ENCODE peak calls at places on chromosomes 2 and 18, in ten cellular contexts. One of them, this sample, is unnamed.

GRCh38 chr2:218476676-218477075 is 57.8 kb downstream of the VIL1 start:
- DNase-seq in CD4-positive, alpha-beta T cell: no peak
- DNase-seq in AG10803: peak; percentile 56
- DNase-seq in K562: no peak
- DNase-seq in nephron progenitor cell: no peak
- DNase-seq in tibial artery: no peak
- DNase-seq in epithelial cell of proximal tubule: no peak
- DNase-seq in GM12865: no peak
- DNase-seq in bronchial epithelial cell: no peak
- DNase-seq in left lung: no peak
- DNase-seq in this sample: no peak

GRCh38 chr2:96806468-96807126 is 9.5 kb upstream of the CNNM3 start:
- DNase-seq in CD4-positive, alpha-beta T cell: peak; percentile 37
- DNase-seq in AG10803: no peak
- DNase-seq in K562: no peak
- DNase-seq in nephron progenitor cell: no peak
- DNase-seq in tibial artery: no peak
- DNase-seq in epithelial cell of proximal tubule: peak; percentile 87
- DNase-seq in GM12865: peak; percentile 26
- DNase-seq in bronchial epithelial cell: no peak
- DNase-seq in left lung: peak; percentile 63
- DNase-seq in this sample: peak; percentile 79

GRCh38 chr2:19667085-19667484 is 234.7 kb downstream of the TTC32 start:
- DNase-seq in CD4-positive, alpha-beta T cell: no peak
- DNase-seq in AG10803: peak; percentile 54
- DNase-seq in K562: no peak
- DNase-seq in nephron progenitor cell: no peak
- DNase-seq in tibial artery: no peak
- DNase-seq in epithelial cell of proximal tubule: no peak
- DNase-seq in GM12865: no peak
- DNase-seq in bronchial epithelial cell: peak; percentile 52
- DNase-seq in left lung: no peak
- DNase-seq in this sample: no peak

GRCh38 chr2:102771114-102771513 is 9.3 kb downstream of the TMEM182 start:
- DNase-seq in CD4-positive, alpha-beta T cell: no peak
- DNase-seq in AG10803: no peak
- DNase-seq in K562: no peak
- DNase-seq in nephron progenitor cell: no peak
- DNase-seq in tibial artery: no peak
- DNase-seq in epithelial cell of proximal tubule: no peak
- DNase-seq in GM12865: no peak
- DNase-seq in bronchial epithelial cell: no peak
- DNase-seq in left lung: no peak
- DNase-seq in this sample: no peak

GRCh38 chr2:223642496-223642895 is 40.3 kb upstream of the SCG2 start:
- DNase-seq in CD4-positive, alpha-beta T cell: no peak
- DNase-seq in AG10803: peak; percentile 9
- DNase-seq in K562: no peak
- DNase-seq in nephron progenitor cell: no peak
- DNase-seq in tibial artery: no peak
- DNase-seq in epithelial cell of proximal tubule: no peak
- DNase-seq in GM12865: no peak
- DNase-seq in bronchial epithelial cell: peak; percentile 15
- DNase-seq in left lung: no peak
- DNase-seq in this sample: no peak

GRCh38 chr2:172844021-172844420 is 108.4 kb downstream of the RAPGEF4 start:
- DNase-seq in CD4-positive, alpha-beta T cell: no peak
- DNase-seq in AG10803: no peak
- DNase-seq in K562: no peak
- DNase-seq in nephron progenitor cell: no peak
- DNase-seq in tibial artery: no peak
- DNase-seq in epithelial cell of proximal tubule: no peak
- DNase-seq in GM12865: no peak
- DNase-seq in bronchial epithelial cell: no peak
- DNase-seq in left lung: no peak
- DNase-seq in this sample: no peak

GRCh38 chr2:118576109-118576855 is 271.2 kb downstream of the EN1 start:
- DNase-seq in CD4-positive, alpha-beta T cell: no peak
- DNase-seq in AG10803: peak; percentile 79
- DNase-seq in K562: no peak
- DNase-seq in nephron progenitor cell: no peak
- DNase-seq in tibial artery: no peak
- DNase-seq in epithelial cell of proximal tubule: no peak
- DNase-seq in GM12865: no peak
- DNase-seq in bronchial epithelial cell: no peak
- DNase-seq in left lung: no peak
- DNase-seq in this sample: no peak

GRCh38 chr2:113225505-113226259 is 51.9 kb downstream of the PSD4 start:
- DNase-seq in CD4-positive, alpha-beta T cell: no peak
- DNase-seq in AG10803: no peak
- DNase-seq in K562: no peak
- DNase-seq in nephron progenitor cell: peak; percentile 65
- DNase-seq in tibial artery: peak; percentile 65
- DNase-seq in epithelial cell of proximal tubule: peak; percentile 86
- DNase-seq in GM12865: no peak
- DNase-seq in bronchial epithelial cell: no peak
- DNase-seq in left lung: no peak
- DNase-seq in this sample: no peak

GRCh38 chr2:25286025-25286400 is 55.7 kb downstream of the DNMT3A start:
- DNase-seq in CD4-positive, alpha-beta T cell: peak; percentile 73
- DNase-seq in AG10803: no peak
- DNase-seq in K562: no peak
- DNase-seq in nephron progenitor cell: no peak
- DNase-seq in tibial artery: no peak
- DNase-seq in epithelial cell of proximal tubule: no peak
- DNase-seq in GM12865: peak; percentile 73
- DNase-seq in bronchial epithelial cell: no peak
- DNase-seq in left lung: no peak
- DNase-seq in this sample: peak; percentile 75

GRCh38 chr2:28406276-28407096 is 13.8 kb downstream of the FOSL2 start:
- DNase-seq in CD4-positive, alpha-beta T cell: peak; percentile 35
- DNase-seq in AG10803: peak; percentile 42
- DNase-seq in K562: no peak
- DNase-seq in nephron progenitor cell: no peak
- DNase-seq in tibial artery: peak; percentile 77
- DNase-seq in epithelial cell of proximal tubule: no peak
- DNase-seq in GM12865: no peak
- DNase-seq in bronchial epithelial cell: peak; percentile 79
- DNase-seq in left lung: peak; percentile 93
- DNase-seq in this sample: no peak

GRCh38 chr2:145623136-145623535 is 1103.2 kb upstream of the ZEB2 start:
- DNase-seq in CD4-positive, alpha-beta T cell: no peak
- DNase-seq in AG10803: peak; percentile 74
- DNase-seq in K562: no peak
- DNase-seq in nephron progenitor cell: no peak
- DNase-seq in tibial artery: no peak
- DNase-seq in epithelial cell of proximal tubule: no peak
- DNase-seq in GM12865: no peak
- DNase-seq in bronchial epithelial cell: peak; percentile 69
- DNase-seq in left lung: no peak
- DNase-seq in this sample: no peak

GRCh38 chr2:162282765-162283425 is 35.6 kb downstream of the IFIH1 start:
- DNase-seq in CD4-positive, alpha-beta T cell: no peak
- DNase-seq in AG10803: peak; percentile 74
- DNase-seq in K562: no peak
- DNase-seq in nephron progenitor cell: no peak
- DNase-seq in tibial artery: no peak
- DNase-seq in epithelial cell of proximal tubule: no peak
- DNase-seq in GM12865: no peak
- DNase-seq in bronchial epithelial cell: no peak
- DNase-seq in left lung: no peak
- DNase-seq in this sample: no peak

GRCh38 chr2:67999332-67999731 is 63.5 kb downstream of the C1D start:
- DNase-seq in CD4-positive, alpha-beta T cell: no peak
- DNase-seq in AG10803: no peak
- DNase-seq in K562: no peak
- DNase-seq in nephron progenitor cell: no peak
- DNase-seq in tibial artery: no peak
- DNase-seq in epithelial cell of proximal tubule: no peak
- DNase-seq in GM12865: no peak
- DNase-seq in bronchial epithelial cell: no peak
- DNase-seq in left lung: no peak
- DNase-seq in this sample: no peak

GRCh38 chr18:26813043-26813442 is 52.5 kb downstream of the AQP4 start:
- DNase-seq in CD4-positive, alpha-beta T cell: no peak
- DNase-seq in AG10803: no peak
- DNase-seq in K562: no peak
- DNase-seq in nephron progenitor cell: peak; percentile 36
- DNase-seq in tibial artery: no peak
- DNase-seq in epithelial cell of proximal tubule: peak; percentile 30
- DNase-seq in GM12865: peak; percentile 48
- DNase-seq in bronchial epithelial cell: peak; percentile 72
- DNase-seq in left lung: no peak
- DNase-seq in this sample: peak; percentile 22

GRCh38 chr2:104825124-104825865 is 28.6 kb upstream of the POU3F3 start:
- DNase-seq in CD4-positive, alpha-beta T cell: no peak
- DNase-seq in AG10803: no peak
- DNase-seq in K562: no peak
- DNase-seq in nephron progenitor cell: no peak
- DNase-seq in tibial artery: no peak
- DNase-seq in epithelial cell of proximal tubule: no peak
- DNase-seq in GM12865: no peak
- DNase-seq in bronchial epithelial cell: no peak
- DNase-seq in left lung: no peak
- DNase-seq in this sample: no peak

GRCh38 chr18:25710981-25711380 is 359.0 kb upstream of the ZNF521 start:
- DNase-seq in CD4-positive, alpha-beta T cell: no peak
- DNase-seq in AG10803: no peak
- DNase-seq in K562: no peak
- DNase-seq in nephron progenitor cell: no peak
- DNase-seq in tibial artery: no peak
- DNase-seq in epithelial cell of proximal tubule: no peak
- DNase-seq in GM12865: no peak
- DNase-seq in bronchial epithelial cell: no peak
- DNase-seq in left lung: no peak
- DNase-seq in this sample: no peak

GRCh38 chr2:185456517-185456916 is 282.1 kb upstream of the FSIP2 start:
- DNase-seq in CD4-positive, alpha-beta T cell: no peak
- DNase-seq in AG10803: peak; percentile 0
- DNase-seq in K562: no peak
- DNase-seq in nephron progenitor cell: no peak
- DNase-seq in tibial artery: no peak
- DNase-seq in epithelial cell of proximal tubule: no peak
- DNase-seq in GM12865: no peak
- DNase-seq in bronchial epithelial cell: peak; percentile 88
- DNase-seq in left lung: no peak
- DNase-seq in this sample: no peak

GRCh38 chr2:69704446-69704845 is 37.5 kb upstream of the ANXA4 start:
- DNase-seq in CD4-positive, alpha-beta T cell: no peak
- DNase-seq in AG10803: no peak
- DNase-seq in K562: no peak
- DNase-seq in nephron progenitor cell: no peak
- DNase-seq in tibial artery: no peak
- DNase-seq in epithelial cell of proximal tubule: no peak
- DNase-seq in GM12865: no peak
- DNase-seq in bronchial epithelial cell: peak; percentile 98
- DNase-seq in left lung: no peak
- DNase-seq in this sample: no peak

DNA sequence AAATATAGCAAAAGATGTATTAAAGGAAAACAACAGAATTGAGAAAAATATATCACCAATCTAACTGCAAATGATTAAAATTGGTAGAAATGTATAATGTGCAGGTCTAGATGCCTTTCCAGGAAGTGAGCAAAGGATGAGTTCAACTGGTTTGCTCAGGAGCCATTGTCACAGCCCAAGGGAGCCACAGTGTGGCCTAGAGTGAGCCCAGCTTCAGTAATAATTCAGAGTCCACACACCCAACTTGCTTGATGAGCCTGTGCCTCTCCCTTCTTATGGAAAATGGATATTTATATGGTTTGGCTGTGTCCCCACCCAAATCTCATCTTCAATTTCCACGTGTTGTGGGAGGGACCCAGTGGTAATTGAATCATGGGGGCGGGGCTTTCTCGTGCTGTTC is 92.2 kb upstream of the ASAP2 start:
- DNase-seq in CD4-positive, alpha-beta T cell: no peak
- DNase-seq in AG10803: no peak
- DNase-seq in K562: no peak
- DNase-seq in nephron progenitor cell: no peak
- DNase-seq in tibial artery: no peak
- DNase-seq in epithelial cell of proximal tubule: no peak
- DNase-seq in GM12865: peak; percentile 16
- DNase-seq in bronchial epithelial cell: peak; percentile 50
- DNase-seq in left lung: no peak
- DNase-seq in this sample: no peak
- TF ChIP-seq CTCF in CD4-positive, alpha-beta T cell: no peak
- TF ChIP-seq CTCF in AG10803: no peak
- TF ChIP-seq CTCF in K562: no peak
- TF ChIP-seq CTCF in nephron progenitor cell: no peak
- TF ChIP-seq CTCF in tibial artery: no peak
- TF ChIP-seq CTCF in epithelial cell of proximal tubule: peak; percentile 41
- TF ChIP-seq CTCF in GM12865: no peak
- TF ChIP-seq CTCF in bronchial epithelial cell: peak; percentile 40
- TF ChIP-seq CTCF in left lung: no peak
- TF ChIP-seq CTCF in this sample: no peak

GRCh38 chr2:77977486-77978063 is 455.4 kb upstream of the LRRTM4 start:
- DNase-seq in CD4-positive, alpha-beta T cell: no peak
- DNase-seq in AG10803: no peak
- DNase-seq in K562: peak; percentile 5
- DNase-seq in nephron progenitor cell: no peak
- DNase-seq in tibial artery: no peak
- DNase-seq in epithelial cell of proximal tubule: peak; percentile 6
- DNase-seq in GM12865: no peak
- DNase-seq in bronchial epithelial cell: no peak
- DNase-seq in left lung: no peak
- DNase-seq in this sample: no peak
- TF ChIP-seq CTCF in CD4-positive, alpha-beta T cell: no peak
- TF ChIP-seq CTCF in AG10803: no peak
- TF ChIP-seq CTCF in K562: no peak
- TF ChIP-seq CTCF in nephron progenitor cell: no peak
- TF ChIP-seq CTCF in tibial artery: no peak
- TF ChIP-seq CTCF in epithelial cell of proximal tubule: peak; percentile 67
- TF ChIP-seq CTCF in GM12865: no peak
- TF ChIP-seq CTCF in bronchial epithelial cell: no peak
- TF ChIP-seq CTCF in left lung: no peak
- TF ChIP-seq CTCF in this sample: no peak

GRCh38 chr18:32550958-32551357 is 80.3 kb upstream of the GAREM1 start:
- DNase-seq in CD4-positive, alpha-beta T cell: no peak
- DNase-seq in AG10803: no peak
- DNase-seq in K562: no peak
- DNase-seq in nephron progenitor cell: peak; percentile 16
- DNase-seq in tibial artery: no peak
- DNase-seq in epithelial cell of proximal tubule: no peak
- DNase-seq in GM12865: no peak
- DNase-seq in bronchial epithelial cell: peak; percentile 21
- DNase-seq in left lung: no peak
- DNase-seq in this sample: no peak
- TF ChIP-seq CTCF in CD4-positive, alpha-beta T cell: no peak
- TF ChIP-seq CTCF in AG10803: no peak
- TF ChIP-seq CTCF in K562: no peak
- TF ChIP-seq CTCF in nephron progenitor cell: peak; percentile 9
- TF ChIP-seq CTCF in tibial artery: no peak
- TF ChIP-seq CTCF in epithelial cell of proximal tubule: peak; percentile 37
- TF ChIP-seq CTCF in GM12865: no peak
- TF ChIP-seq CTCF in bronchial epithelial cell: peak; percentile 24
- TF ChIP-seq CTCF in left lung: no peak
- TF ChIP-seq CTCF in this sample: no peak

DNA sequence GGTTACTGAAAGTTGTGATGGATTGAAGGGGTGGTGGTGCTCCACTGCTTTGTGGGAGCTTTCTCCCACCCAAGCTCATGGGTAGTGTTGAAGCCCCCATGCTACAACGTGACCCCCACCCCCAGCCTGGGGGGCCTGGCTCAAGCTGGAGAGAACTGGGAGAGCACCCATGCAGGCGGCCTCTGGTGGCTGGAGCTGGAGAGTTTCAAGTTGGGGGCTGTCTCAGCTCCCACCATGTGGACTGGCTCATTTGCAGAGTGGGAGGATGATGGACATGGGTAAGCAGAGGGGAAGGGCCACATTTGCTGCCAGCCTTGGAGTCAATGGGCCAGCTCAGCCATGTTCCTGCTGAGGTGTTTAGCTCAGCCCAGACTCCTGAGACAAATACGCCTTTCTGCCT is 62.8 kb downstream of the INPP4A start:
- DNase-seq in CD4-positive, alpha-beta T cell: no peak
- DNase-seq in AG10803: no peak
- DNase-seq in K562: peak; percentile 24
- DNase-seq in nephron progenitor cell: no peak
- DNase-seq in tibial artery: no peak
- DNase-seq in epithelial cell of proximal tubule: no peak
- DNase-seq in GM12865: no peak
- DNase-seq in bronchial epithelial cell: no peak
- DNase-seq in left lung: no peak
- DNase-seq in this sample: no peak
- TF ChIP-seq CTCF in CD4-positive, alpha-beta T cell: no peak
- TF ChIP-seq CTCF in AG10803: no peak
- TF ChIP-seq CTCF in K562: no peak
- TF ChIP-seq CTCF in nephron progenitor cell: no peak
- TF ChIP-seq CTCF in tibial artery: no peak
- TF ChIP-seq CTCF in epithelial cell of proximal tubule: no peak
- TF ChIP-seq CTCF in GM12865: no peak
- TF ChIP-seq CTCF in bronchial epithelial cell: no peak
- TF ChIP-seq CTCF in left lung: no peak
- TF ChIP-seq CTCF in this sample: no peak

This sample was measured in GM20000.